ENCODE peak calls at places on chromosomes 1 and 21, in four cellular contexts. I is RPMI8226, W is fibroblast of lung, B is cardiac fibroblast. Z is an unnamed sample.

GRCh38 chr21:15549671-15550070 is 180.1 kb upstream of the USP25 start:
- DNase-seq in I (no peak), W (peak), B (peak), Z (no peak)

GRCh38 chr1:37475380-37476086 is 1.2 kb downstream of the ZC3H12A start:
- DNase-seq in I (no peak), W (peak), B (no peak), Z (no peak)

GRCh38 chr21:42360317-42360716 is 6.0 kb downstream of the TFF1 start:
- DNase-seq in I (no peak), W (no peak), B (no peak), Z (no peak)

GRCh38 chr1:65820983-65821382 is 28.3 kb downstream of the PDE4B start:
- DNase-seq in I (no peak), W (peak), B (peak), Z (peak)

GRCh38 chr1:69201716-69202115 is 366.0 kb upstream of the LRRC7 start:
- DNase-seq in I (no peak), W (peak), B (peak), Z (no peak)

GRCh38 chr1:151988405-151988851 is 5.2 kb downstream of the S100A10 start:
- DNase-seq in I (no peak), W (peak), B (peak), Z (peak)

GRCh38 chr1:226069818-226070489 is 7.4 kb downstream of the H3-3A start:
- DNase-seq in I (no peak), W (no peak), B (no peak), Z (no peak)

GRCh38 chr1:65952692-65953091 is 160.0 kb downstream of the PDE4B start:
- DNase-seq in I (no peak), W (peak), B (peak), Z (no peak)

GRCh38 chr21:44869860-44870747 is 3.4 kb downstream of the PTTG1IP start:
- DNase-seq in I (no peak), W (peak), B (peak), Z (peak)

GRCh38 chr1:207032528-207033017 is at the start of gene C1orf116:
- DNase-seq in I (no peak), W (no peak), B (no peak), Z (no peak)

GRCh38 chr1:24743404-24744211 is 1.6 kb upstream of the CLIC4 start:
- DNase-seq in I (peak), W (peak), B (peak), Z (no peak)

GRCh38 chr1:157325220-157325619 is 187.0 kb upstream of the ETV3 start:
- DNase-seq in I (no peak), W (no peak), B (no peak), Z (no peak)

GRCh38 chr1:17121881-17122280 is 2.6 kb upstream of the PADI2 start:
- DNase-seq in I (no peak), W (peak), B (peak), Z (no peak)

GRCh38 chr1:64572222-64572900 is 102.4 kb downstream of the CACHD1 start:
- DNase-seq in I (no peak), W (no peak), B (no peak), Z (no peak)

GRCh38 chr21:34916446-34916845 is 132.7 kb downstream of the RUNX1 start:
- DNase-seq in I (no peak), W (peak), B (peak), Z (peak)

GRCh38 chr1:55310517-55310927 is 95.4 kb upstream of the USP24 start:
- DNase-seq in I (no peak), W (peak), B (peak), Z (peak)

GRCh38 chr1:40751802-40752201 is 31.8 kb upstream of the KCNQ4 start:
- DNase-seq in I (no peak), W (no peak), B (no peak), Z (no peak)

GRCh38 chr1:20371411-20371810 is 80.7 kb downstream of the VWA5B1 start:
- DNase-seq in I (peak), W (peak), B (peak), Z (no peak)

GRCh38 chr1:92599184-92599583 is 112.5 kb upstream of the GFI1 start:
- DNase-seq in I (peak), W (peak), B (peak), Z (peak)

GRCh38 chr1:166840309-166841302 is 1.3 kb downstream of the POGK start:
- DNase-seq in I (no peak), W (peak), B (peak), Z (peak)

GRCh38 chr1:187691439-187691838 is 862.7 kb downstream of the PLA2G4A start:
- DNase-seq in I (no peak), W (peak), B (peak), Z (peak)

GRCh38 chr1:108049083-108049819 is 84.3 kb upstream of the VAV3 start:
- DNase-seq in I (peak), W (peak), B (peak), Z (peak)

GRCh38 chr1:66282343-66282852 is 251.6 kb upstream of the SGIP1 start:
- DNase-seq in I (peak), W (peak), B (peak), Z (peak)

GRCh38 chr1:156625436-156626078 is 6.3 kb downstream of the HAPLN2 start:
- DNase-seq in I (peak), W (peak), B (peak), Z (peak)

GRCh38 chr1:63103682-63104081 is 218.7 kb upstream of the FOXD3 start:
- DNase-seq in I (no peak), W (no peak), B (no peak), Z (no peak)

GRCh38 chr1:226784081-226785049 is 45.3 kb upstream of the ITPKB start:
- DNase-seq in I (no peak), W (peak), B (peak), Z (no peak)

GRCh38 chr21:45040739-45041138 is 33.6 kb upstream of the ADARB1 start:
- DNase-seq in I (no peak), W (no peak), B (no peak), Z (no peak)

GRCh38 chr21:42530167-42530518 is 16.5 kb downstream of the SLC37A1 start:
- DNase-seq in I (no peak), W (no peak), B (no peak), Z (no peak)

GRCh38 chr21:25557170-25557569 is 50.1 kb downstream of the MRPL39 start:
- DNase-seq in I (no peak), W (peak), B (no peak), Z (no peak)

GRCh38 chr1:151472852-151473731 is 13.8 kb upstream of the POGZ start:
- DNase-seq in I (no peak), W (peak), B (peak), Z (peak)

GRCh38 chr21:44057055-44057454 is 44.9 kb downstream of the TRAPPC10 start:
- DNase-seq in I (no peak), W (no peak), B (no peak), Z (no peak)

GRCh38 chr1:198168180-198168579 is 11.4 kb downstream of the NEK7 start:
- DNase-seq in I (no peak), W (peak), B (peak), Z (peak)

GRCh38 chr1:21261551-21262281 is 28.5 kb downstream of the ECE1 start:
- DNase-seq in I (no peak), W (peak), B (peak), Z (peak)

Z was measured in AG08396.